ENCODE peak calls at places on chromosomes 3 and 15, in eight cellular contexts. X, A, K, J, L, D, I and C are unnamed samples.

GRCh38 chr3:114626751-114627150 is 332.9 kb downstream of the TIGIT start:
- DNase-seq in X (no peak), A (no peak), K (no peak), J (no peak), L (no peak), D (no peak), I (no peak), C (no peak)

GRCh38 chr15:88426304-88426703 is 40.9 kb downstream of the MRPL46 start:
- DNase-seq in X (no peak), A (no peak), K (no peak), J (no peak), L (no peak), D (no peak), I (no peak), C (no peak)

GRCh38 chr15:22968356-22968755 is 11.8 kb downstream of the CYFIP1 start:
- DNase-seq in X (no peak), A (no peak), K (no peak), J (no peak), L (no peak), D (no peak), I (no peak), C (peak; percentile 89)

GRCh38 chr3:60282840-60283239 is 968.4 kb downstream of the FHIT start:
- DNase-seq in X (no peak), A (no peak), K (no peak), J (no peak), L (no peak), D (no peak), I (no peak), C (no peak)

GRCh38 chr3:13346481-13347389 is 73.4 kb downstream of the NUP210 start:
- DNase-seq in X (no peak), A (no peak), K (no peak), J (no peak), L (no peak), D (peak; percentile 72), I (no peak), C (no peak)

GRCh38 chr3:193975072-193975535 is 160.8 kb upstream of the HES1 start:
- DNase-seq in X (no peak), A (no peak), K (no peak), J (no peak), L (peak; percentile 37), D (no peak), I (no peak), C (no peak)

GRCh38 chr3:66268864-66269263 is 48.1 kb downstream of the SLC25A26 start:
- DNase-seq in X (no peak), A (no peak), K (no peak), J (no peak), L (no peak), D (no peak), I (no peak), C (no peak)

GRCh38 chr15:94174399-94174802 is 57.0 kb upstream of the MCTP2 start:
- DNase-seq in X (no peak), A (no peak), K (no peak), J (no peak), L (no peak), D (no peak), I (no peak), C (peak; percentile 89)

GRCh38 chr15:83992356-83993031 is 243.1 kb upstream of the GOLGA6L4 start:
- DNase-seq in X (no peak), A (no peak), K (no peak), J (no peak), L (no peak), D (no peak), I (no peak), C (no peak)

GRCh38 chr15:83998486-83998885 is 237.1 kb upstream of the GOLGA6L4 start:
- DNase-seq in X (no peak), A (no peak), K (no peak), J (no peak), L (no peak), D (no peak), I (no peak), C (no peak)

GRCh38 chr15:83991163-83991562 is 244.4 kb upstream of the GOLGA6L4 start:
- DNase-seq in X (no peak), A (no peak), K (no peak), J (no peak), L (no peak), D (no peak), I (no peak), C (no peak)

GRCh38 chr15:83999396-84000120 is 236.0 kb upstream of the GOLGA6L4 start:
- DNase-seq in X (no peak), A (no peak), K (no peak), J (no peak), L (no peak), D (no peak), I (no peak), C (no peak)

DNA sequence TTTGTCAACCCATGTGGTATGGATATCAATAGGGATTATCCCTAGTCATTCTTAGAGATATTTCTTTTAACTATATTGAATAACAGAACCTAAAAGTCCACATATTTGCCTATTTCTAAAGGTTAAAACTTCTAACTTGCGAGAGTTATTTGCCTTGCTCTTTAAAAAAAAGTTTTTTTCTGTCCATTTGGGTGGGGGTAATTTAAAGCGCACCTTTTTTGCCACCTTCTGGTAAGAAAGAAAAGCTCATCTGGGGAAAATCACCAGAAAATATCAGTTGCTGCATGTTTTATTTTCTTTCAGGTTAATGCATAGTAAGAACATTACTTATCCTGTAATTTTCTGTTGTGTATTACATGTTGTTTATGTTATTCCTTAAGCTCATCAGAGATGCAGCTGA is 242.0 kb upstream of the GOLGA6L4 start:
- DNase-seq in X (no peak), A (no peak), K (no peak), J (no peak), L (no peak), D (no peak), I (no peak), C (no peak)
- TF ChIP-seq CTCF in X (no peak), A (no peak), K (no peak), J (no peak), L (no peak), D (no peak), I (no peak), C (no peak)

GRCh38 chr15:25798207-25798931 is 64.8 kb downstream of the ATP10A start:
- DNase-seq in X (no peak), A (no peak), K (no peak), J (no peak), L (peak; percentile 21), D (peak; percentile 56), I (peak; percentile 69), C (no peak)

GRCh38 chr15:25796395-25796794 is 66.7 kb downstream of the ATP10A start:
- DNase-seq in X (peak; percentile 18), A (no peak), K (no peak), J (no peak), L (no peak), D (peak; percentile 10), I (peak; percentile 73), C (no peak)

GRCh38 chr15:25795712-25796111 is 67.4 kb downstream of the ATP10A start:
- DNase-seq in X (peak; percentile 32), A (no peak), K (no peak), J (no peak), L (no peak), D (peak; percentile 5), I (no peak), C (no peak)

GRCh38 chr15:25797035-25797434 is 66.1 kb downstream of the ATP10A start:
- DNase-seq in X (no peak), A (no peak), K (no peak), J (no peak), L (no peak), D (peak; percentile 40), I (no peak), C (no peak)

GRCh38 chr15:25797511-25798206 is 65.5 kb downstream of the ATP10A start:
- DNase-seq in X (peak; percentile 49), A (no peak), K (no peak), J (no peak), L (no peak), D (peak; percentile 33), I (peak; percentile 75), C (no peak)
- TF ChIP-seq CTCF in X (no peak), A (no peak), K (no peak), J (no peak), L (no peak), D (no peak), I (no peak), C (no peak)

GRCh38 chr15:62343397-62343796 is 178.3 kb upstream of the C2CD4B start:
- DNase-seq in X (no peak), A (no peak), K (no peak), J (no peak), L (no peak), D (no peak), I (no peak), C (no peak)

GRCh38 chr15:62348119-62348518 is 183.0 kb upstream of the C2CD4B start:
- DNase-seq in X (no peak), A (no peak), K (no peak), J (no peak), L (no peak), D (no peak), I (no peak), C (no peak)

GRCh38 chr15:62346168-62346567 is 181.1 kb upstream of the C2CD4B start:
- DNase-seq in X (no peak), A (no peak), K (no peak), J (no peak), L (no peak), D (no peak), I (no peak), C (no peak)

GRCh38 chr15:62342959-62343358 is 177.9 kb upstream of the C2CD4B start:
- DNase-seq in X (no peak), A (no peak), K (no peak), J (no peak), L (no peak), D (no peak), I (no peak), C (no peak)

DNA sequence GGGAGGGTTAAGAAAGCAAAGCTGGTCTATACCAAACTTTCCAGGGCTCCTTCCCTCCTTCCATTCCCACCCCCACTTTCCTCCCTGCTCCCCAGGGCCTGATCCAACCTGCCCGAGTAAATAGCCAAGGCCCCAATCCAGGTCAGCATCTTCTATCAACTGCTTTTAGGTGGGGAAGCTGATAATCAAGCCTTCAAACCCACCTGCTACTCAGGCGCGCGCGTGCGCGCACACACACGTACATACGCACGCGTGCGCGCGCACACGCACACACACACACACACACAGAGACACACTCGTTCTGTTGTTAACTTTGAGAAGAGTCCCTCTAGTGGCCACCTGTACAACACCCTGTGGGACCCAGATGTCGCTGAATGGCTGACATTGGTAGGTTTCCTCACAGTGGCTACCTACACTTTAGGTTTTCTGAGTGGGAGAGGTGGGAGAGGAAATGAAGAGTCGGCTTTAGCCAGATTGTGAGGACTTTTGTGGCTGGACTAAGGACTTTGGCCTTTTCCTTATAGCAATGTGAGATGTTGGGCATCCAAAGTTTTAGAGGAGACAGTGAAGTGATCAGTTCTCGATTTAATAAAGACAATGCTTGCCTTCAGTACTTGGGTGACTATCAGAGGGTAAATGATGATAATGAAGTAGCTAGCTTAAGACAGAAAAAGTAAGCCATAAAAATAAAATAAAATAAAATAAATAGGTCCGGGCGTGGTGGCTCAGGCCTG is 179.9 kb upstream of the C2CD4B start:
- DNase-seq in X (no peak), A (peak; percentile 30), K (no peak), J (peak; percentile 80), L (peak; percentile 61), D (peak; percentile 65), I (no peak), C (peak; percentile 73)
- TF ChIP-seq CTCF in X (peak; percentile 56), A (peak; percentile 66), K (peak; percentile 53), J (peak; percentile 58), L (peak; percentile 63), D (peak; percentile 63), I (peak; percentile 13), C (peak; percentile 89)

DNA sequence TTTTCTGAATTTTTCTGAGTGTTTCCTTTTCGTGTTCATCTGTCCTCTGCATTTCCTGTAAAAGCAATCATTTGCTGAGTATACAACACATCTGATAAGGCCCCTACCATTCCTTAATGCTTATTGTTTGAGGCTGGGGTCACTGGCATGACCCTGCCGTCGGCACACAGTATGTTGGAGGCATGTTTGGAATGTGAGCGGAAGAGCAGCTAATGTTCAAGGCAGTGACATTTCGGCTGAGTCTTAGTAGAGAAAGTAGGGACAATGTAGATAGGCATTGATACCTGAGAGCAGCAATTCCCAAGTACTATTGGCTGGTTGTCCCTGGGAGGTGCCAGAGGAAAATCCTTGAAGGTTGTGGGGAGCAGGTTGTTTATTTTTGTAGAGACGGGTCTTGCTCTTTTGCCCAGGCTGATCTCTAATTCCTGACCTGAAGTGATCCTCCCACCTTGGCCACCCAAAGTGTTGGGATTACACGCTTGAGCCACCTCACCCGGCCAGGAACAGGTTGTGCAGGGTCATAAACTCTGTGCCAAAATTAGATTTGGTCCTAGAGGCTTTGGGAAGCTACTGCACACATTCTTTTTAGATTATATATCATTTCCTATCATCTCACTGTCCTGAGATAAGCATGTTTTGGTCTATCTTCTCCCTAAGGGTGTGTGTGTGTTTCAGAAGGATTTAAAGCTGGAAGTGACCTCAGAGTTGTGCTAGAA is 13.5 kb downstream of the PTPN23 start:
- DNase-seq in X (no peak), A (no peak), K (no peak), J (no peak), L (peak; percentile 27), D (no peak), I (no peak), C (no peak)
- TF ChIP-seq CTCF in X (no peak), A (no peak), K (no peak), J (no peak), L (no peak), D (no peak), I (no peak), C (peak; percentile 7)